ENCODE peak calls at places on chromosomes 16 and 17, in six cellular contexts. One of them, this sample, is unnamed.

GRCh38 chr16:67034478-67034877 is 5.5 kb downstream of the CBFB start:
- DNase-seq in esophagus muscularis mucosa: no peak
- DNase-seq in nephron progenitor cell: no peak
- DNase-seq in bronchial epithelial cell: peak
- DNase-seq in cardiac fibroblast: peak
- DNase-seq in WTC11: no peak
- DNase-seq in this sample: no peak

GRCh38 chr16:72099377-72099818 is 5.8 kb downstream of the DHX38 start:
- DNase-seq in esophagus muscularis mucosa: no peak
- DNase-seq in nephron progenitor cell: peak
- DNase-seq in bronchial epithelial cell: peak
- DNase-seq in cardiac fibroblast: peak
- DNase-seq in WTC11: peak
- DNase-seq in this sample: no peak

GRCh38 chr17:40522250-40522960 is 21.0 kb upstream of the TNS4 start:
- DNase-seq in esophagus muscularis mucosa: no peak
- DNase-seq in nephron progenitor cell: no peak
- DNase-seq in bronchial epithelial cell: no peak
- DNase-seq in cardiac fibroblast: peak
- DNase-seq in WTC11: no peak
- DNase-seq in this sample: no peak

GRCh38 chr17:48637323-48638260 is 11.4 kb upstream of the HOXB9 start:
- DNase-seq in esophagus muscularis mucosa: no peak
- DNase-seq in nephron progenitor cell: peak
- DNase-seq in bronchial epithelial cell: peak
- DNase-seq in cardiac fibroblast: peak
- DNase-seq in WTC11: no peak
- DNase-seq in this sample: no peak

GRCh38 chr17:78130439-78131101 is at the start of gene TMC8:
- DNase-seq in esophagus muscularis mucosa: no peak
- DNase-seq in nephron progenitor cell: no peak
- DNase-seq in bronchial epithelial cell: no peak
- DNase-seq in cardiac fibroblast: no peak
- DNase-seq in WTC11: no peak
- DNase-seq in this sample: no peak

GRCh38 chr16:625402-626173 is 5.2 kb upstream of the WFIKKN1 start:
- DNase-seq in esophagus muscularis mucosa: no peak
- DNase-seq in nephron progenitor cell: no peak
- DNase-seq in bronchial epithelial cell: no peak
- DNase-seq in cardiac fibroblast: no peak
- DNase-seq in WTC11: no peak
- DNase-seq in this sample: no peak

GRCh38 chr16:330746-331145 is 21.8 kb downstream of the AXIN1 start:
- DNase-seq in esophagus muscularis mucosa: no peak
- DNase-seq in nephron progenitor cell: no peak
- DNase-seq in bronchial epithelial cell: no peak
- DNase-seq in cardiac fibroblast: no peak
- DNase-seq in WTC11: no peak
- DNase-seq in this sample: no peak

GRCh38 chr16:67110136-67110847 is 551 bp downstream of the PHAF1 start:
- DNase-seq in esophagus muscularis mucosa: no peak
- DNase-seq in nephron progenitor cell: no peak
- DNase-seq in bronchial epithelial cell: no peak
- DNase-seq in cardiac fibroblast: no peak
- DNase-seq in WTC11: peak
- DNase-seq in this sample: no peak

GRCh38 chr16:16120044-16120381 is 103.3 kb downstream of the ABCC6 start:
- DNase-seq in esophagus muscularis mucosa: no peak
- DNase-seq in nephron progenitor cell: no peak
- DNase-seq in bronchial epithelial cell: no peak
- DNase-seq in cardiac fibroblast: no peak
- DNase-seq in WTC11: no peak
- DNase-seq in this sample: no peak

GRCh38 chr17:33163827-33164555 is 129.1 kb downstream of the ASIC2 start:
- DNase-seq in esophagus muscularis mucosa: no peak
- DNase-seq in nephron progenitor cell: no peak
- DNase-seq in bronchial epithelial cell: peak
- DNase-seq in cardiac fibroblast: no peak
- DNase-seq in WTC11: no peak
- DNase-seq in this sample: no peak

GRCh38 chr16:86257546-86257945 is 252.8 kb upstream of the FOXF1 start:
- DNase-seq in esophagus muscularis mucosa: no peak
- DNase-seq in nephron progenitor cell: no peak
- DNase-seq in bronchial epithelial cell: no peak
- DNase-seq in cardiac fibroblast: no peak
- DNase-seq in WTC11: no peak
- DNase-seq in this sample: no peak

GRCh38 chr16:47858333-47859067 is 297.3 kb downstream of the ABCC12 start:
- DNase-seq in esophagus muscularis mucosa: no peak
- DNase-seq in nephron progenitor cell: no peak
- DNase-seq in bronchial epithelial cell: peak
- DNase-seq in cardiac fibroblast: no peak
- DNase-seq in WTC11: no peak
- DNase-seq in this sample: no peak

GRCh38 chr16:69727916-69728270 is 1.5 kb upstream of the NQO1 start:
- DNase-seq in esophagus muscularis mucosa: no peak
- DNase-seq in nephron progenitor cell: no peak
- DNase-seq in bronchial epithelial cell: no peak
- DNase-seq in cardiac fibroblast: no peak
- DNase-seq in WTC11: no peak
- DNase-seq in this sample: no peak

GRCh38 chr17:19017804-19018599 is 13.4 kb upstream of the FAM83G start:
- DNase-seq in esophagus muscularis mucosa: no peak
- DNase-seq in nephron progenitor cell: no peak
- DNase-seq in bronchial epithelial cell: no peak
- DNase-seq in cardiac fibroblast: no peak
- DNase-seq in WTC11: no peak
- DNase-seq in this sample: no peak

GRCh38 chr16:49644143-49644460 is 211.8 kb downstream of the ZNF423 start:
- DNase-seq in esophagus muscularis mucosa: no peak
- DNase-seq in nephron progenitor cell: no peak
- DNase-seq in bronchial epithelial cell: no peak
- DNase-seq in cardiac fibroblast: peak
- DNase-seq in WTC11: no peak
- DNase-seq in this sample: no peak

GRCh38 chr17:1673041-1673790 is 11.5 kb downstream of the PRPF8 start:
- DNase-seq in esophagus muscularis mucosa: no peak
- DNase-seq in nephron progenitor cell: no peak
- DNase-seq in bronchial epithelial cell: no peak
- DNase-seq in cardiac fibroblast: no peak
- DNase-seq in WTC11: no peak
- DNase-seq in this sample: no peak

GRCh38 chr16:57559075-57559790 is 16.8 kb downstream of the ADGRG5 start:
- DNase-seq in esophagus muscularis mucosa: no peak
- DNase-seq in nephron progenitor cell: no peak
- DNase-seq in bronchial epithelial cell: no peak
- DNase-seq in cardiac fibroblast: no peak
- DNase-seq in WTC11: no peak
- DNase-seq in this sample: peak

GRCh38 chr16:57556941-57557541 is 14.6 kb downstream of the ADGRG5 start:
- DNase-seq in esophagus muscularis mucosa: no peak
- DNase-seq in nephron progenitor cell: no peak
- DNase-seq in bronchial epithelial cell: no peak
- DNase-seq in cardiac fibroblast: no peak
- DNase-seq in WTC11: no peak
- DNase-seq in this sample: no peak

GRCh38 chr16:57551057-57551456 is 8.6 kb downstream of the ADGRG5 start:
- DNase-seq in esophagus muscularis mucosa: no peak
- DNase-seq in nephron progenitor cell: no peak
- DNase-seq in bronchial epithelial cell: no peak
- DNase-seq in cardiac fibroblast: no peak
- DNase-seq in WTC11: no peak
- DNase-seq in this sample: no peak

DNA sequence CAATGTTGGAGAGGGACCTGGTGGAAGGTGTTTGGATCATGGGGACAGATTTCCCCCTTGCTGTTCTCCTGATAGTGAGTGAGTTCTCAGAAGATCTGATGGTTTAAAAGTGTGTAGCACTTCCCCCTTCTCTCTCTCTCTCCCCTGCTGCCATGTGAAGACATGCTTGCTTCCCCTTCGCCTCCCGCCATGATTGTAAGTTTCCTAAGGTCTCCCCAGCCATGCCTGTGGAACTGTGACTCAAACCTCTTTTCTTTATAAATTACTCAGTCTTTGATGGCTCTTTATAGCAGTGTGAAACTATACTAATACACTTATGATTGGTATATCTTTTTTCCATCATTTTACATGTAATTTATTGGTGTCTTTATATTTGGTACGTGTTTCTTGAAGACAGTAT is 13.4 kb downstream of the ADGRG5 start:
- DNase-seq in esophagus muscularis mucosa: no peak
- DNase-seq in nephron progenitor cell: no peak
- DNase-seq in bronchial epithelial cell: no peak
- DNase-seq in cardiac fibroblast: no peak
- DNase-seq in WTC11: no peak
- DNase-seq in this sample: no peak
- TF ChIP-seq CTCF in esophagus muscularis mucosa: no peak
- TF ChIP-seq CTCF in nephron progenitor cell: no peak
- TF ChIP-seq CTCF in bronchial epithelial cell: no peak
- TF ChIP-seq CTCF in cardiac fibroblast: no peak
- TF ChIP-seq CTCF in WTC11: no peak
- TF ChIP-seq CTCF in this sample: no peak

GRCh38 chr16:2533912-2534311 is 2.7 kb upstream of the CEMP1 start:
- DNase-seq in esophagus muscularis mucosa: no peak
- DNase-seq in nephron progenitor cell: no peak
- DNase-seq in bronchial epithelial cell: no peak
- DNase-seq in cardiac fibroblast: no peak
- DNase-seq in WTC11: no peak
- DNase-seq in this sample: no peak

GRCh38 chr16:2532494-2533141 is 1.4 kb upstream of the CEMP1 start:
- DNase-seq in esophagus muscularis mucosa: no peak
- DNase-seq in nephron progenitor cell: no peak
- DNase-seq in bronchial epithelial cell: peak
- DNase-seq in cardiac fibroblast: peak
- DNase-seq in WTC11: peak
- DNase-seq in this sample: no peak

GRCh38 chr16:2531696-2532493 is 687 bp upstream of the CEMP1 start:
- DNase-seq in esophagus muscularis mucosa: peak
- DNase-seq in nephron progenitor cell: peak
- DNase-seq in bronchial epithelial cell: peak
- DNase-seq in cardiac fibroblast: peak
- DNase-seq in WTC11: peak
- DNase-seq in this sample: peak

GRCh38 chr16:2535644-2536021 is 2.2 kb upstream of the PDPK1 start:
- DNase-seq in esophagus muscularis mucosa: no peak
- DNase-seq in nephron progenitor cell: no peak
- DNase-seq in bronchial epithelial cell: no peak
- DNase-seq in cardiac fibroblast: peak
- DNase-seq in WTC11: no peak
- DNase-seq in this sample: no peak

DNA sequence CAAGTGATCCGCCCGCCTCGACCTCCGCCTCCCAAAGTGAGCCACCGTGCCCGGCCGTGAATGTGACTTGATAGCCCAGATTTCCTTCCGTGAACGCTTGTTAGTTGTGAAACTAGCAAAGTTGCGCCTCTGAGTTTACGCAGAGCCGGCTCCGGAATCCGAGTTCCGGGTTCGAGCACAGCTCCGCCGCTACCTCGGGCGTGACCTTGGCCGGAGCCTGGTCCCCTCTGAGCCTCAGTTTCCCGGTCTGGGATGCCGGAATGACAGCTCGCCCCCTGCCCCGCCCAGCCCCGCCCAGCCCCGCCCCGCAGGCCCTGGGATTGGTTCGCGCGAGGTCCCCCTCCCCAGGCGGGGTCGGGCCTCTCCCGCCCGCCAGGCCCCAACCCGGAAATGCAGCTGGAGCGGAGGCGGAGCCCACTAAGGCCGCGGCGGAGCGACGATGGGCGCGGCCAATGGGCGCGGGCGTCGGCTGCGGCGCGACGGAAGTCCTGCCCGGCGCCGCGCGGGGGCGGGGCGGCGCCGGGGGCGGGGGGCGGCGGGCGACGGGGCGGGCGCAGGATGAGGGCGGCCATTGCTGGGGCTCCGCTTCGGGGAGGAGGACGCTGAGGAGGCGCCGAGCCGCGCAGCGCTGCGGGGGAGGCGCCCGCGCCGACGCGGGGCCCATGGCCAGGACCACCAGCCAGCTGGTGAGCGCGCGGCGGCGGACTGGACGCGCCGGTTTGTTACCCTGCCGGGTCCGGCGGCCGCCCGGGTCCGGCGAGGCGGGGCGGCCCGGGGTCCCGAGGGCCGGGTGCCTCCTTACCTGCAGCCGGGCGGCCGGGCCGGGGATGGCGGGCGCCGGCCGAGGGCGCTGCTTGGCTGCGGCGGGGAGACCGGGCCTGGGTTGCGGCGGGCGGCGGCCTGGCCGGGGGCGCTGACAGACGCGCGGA is at the start of gene PDPK1:
- DNase-seq in esophagus muscularis mucosa: peak
- DNase-seq in nephron progenitor cell: peak
- DNase-seq in bronchial epithelial cell: peak
- DNase-seq in cardiac fibroblast: peak
- DNase-seq in WTC11: peak
- DNase-seq in this sample: peak
- TF ChIP-seq CTCF in esophagus muscularis mucosa: no peak
- TF ChIP-seq CTCF in nephron progenitor cell: no peak
- TF ChIP-seq CTCF in bronchial epithelial cell: no peak
- TF ChIP-seq CTCF in cardiac fibroblast: no peak
- TF ChIP-seq CTCF in WTC11: no peak
- TF ChIP-seq CTCF in this sample: no peak

DNA sequence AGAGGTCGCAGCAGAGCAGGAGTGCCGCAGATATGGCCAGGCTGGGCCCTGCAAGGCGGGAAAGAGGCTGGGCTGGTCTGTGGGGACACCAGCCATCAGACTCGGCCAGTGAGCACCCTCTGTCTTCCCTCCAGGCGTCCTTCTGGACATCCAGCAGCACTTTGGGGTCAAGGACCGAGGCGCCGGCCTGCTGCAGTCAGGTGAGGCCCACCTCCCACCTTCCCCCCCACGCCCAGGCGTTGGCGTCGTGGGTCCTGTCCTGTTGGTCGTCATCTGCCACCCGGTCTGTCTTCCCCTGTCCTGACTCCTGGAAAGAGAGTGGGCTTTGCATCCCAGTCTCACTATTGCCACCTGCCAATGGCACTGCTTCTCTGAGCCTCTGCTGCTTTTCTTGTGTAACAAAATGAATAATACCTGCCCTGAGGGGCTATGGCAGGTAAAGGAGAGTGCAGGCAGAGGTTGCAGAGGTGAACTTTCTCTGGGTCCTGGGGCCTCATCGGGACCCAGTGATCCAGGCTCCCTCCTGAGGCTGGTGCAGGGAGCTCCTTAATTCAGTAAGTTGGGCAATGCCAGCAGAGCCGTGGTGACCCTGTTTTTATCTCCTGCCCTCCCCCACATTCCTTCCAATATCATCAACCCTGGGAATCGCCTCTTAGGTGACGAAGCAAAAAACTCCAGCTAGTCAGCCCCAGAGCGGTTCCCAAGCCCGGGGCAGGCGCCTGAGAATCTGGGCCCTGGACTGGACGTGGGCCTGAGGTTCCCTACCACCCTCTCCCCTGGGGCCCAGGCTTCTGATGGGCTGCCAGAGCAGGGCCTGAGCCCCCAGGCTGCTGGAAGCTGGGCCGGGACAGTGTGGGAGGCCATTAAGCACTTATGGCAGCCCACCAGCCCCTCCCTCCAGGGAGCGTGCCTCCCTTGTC is 14.7 kb downstream of the SPNS2 start:
- DNase-seq in esophagus muscularis mucosa: no peak
- DNase-seq in nephron progenitor cell: no peak
- DNase-seq in bronchial epithelial cell: peak
- DNase-seq in cardiac fibroblast: peak
- DNase-seq in WTC11: no peak
- DNase-seq in this sample: no peak
- TF ChIP-seq CTCF in esophagus muscularis mucosa: no peak
- TF ChIP-seq CTCF in nephron progenitor cell: no peak
- TF ChIP-seq CTCF in bronchial epithelial cell: no peak
- TF ChIP-seq CTCF in cardiac fibroblast: no peak
- TF ChIP-seq CTCF in WTC11: no peak
- TF ChIP-seq CTCF in this sample: no peak

GRCh38 chr16:24070851-24071250 is 185.3 kb upstream of the CACNG3 start:
- DNase-seq in esophagus muscularis mucosa: no peak
- DNase-seq in nephron progenitor cell: peak
- DNase-seq in bronchial epithelial cell: no peak
- DNase-seq in cardiac fibroblast: peak
- DNase-seq in WTC11: peak
- DNase-seq in this sample: peak
- TF ChIP-seq CTCF in esophagus muscularis mucosa: no peak
- TF ChIP-seq CTCF in nephron progenitor cell: peak
- TF ChIP-seq CTCF in bronchial epithelial cell: no peak
- TF ChIP-seq CTCF in cardiac fibroblast: no peak
- TF ChIP-seq CTCF in WTC11: peak
- TF ChIP-seq CTCF in this sample: peak

This sample was measured in osteocyte.